ENCODE peak calls at places on chromosomes 4 and X, in eight cellular contexts. A, O, S, D, V, T, I and U are unnamed samples.

GRCh38 chr4:155271557-155271956 is 63.1 kb downstream of the NPY2R start:
- DNase-seq in O (no peak), T (no peak), V (no peak), S (no peak), A (peak), D (peak), I (no peak), U (no peak)

GRCh38 chr4:123127218-123127617 is 204.8 kb upstream of the NUDT6 start:
- DNase-seq in A (peak), D (peak), O (no peak), V (no peak), T (no peak), I (no peak), S (no peak), U (no peak)

GRCh38 chr4:26120098-26120795 is 200.6 kb upstream of the RBPJ start:
- DNase-seq in I (no peak), T (no peak), O (no peak), S (no peak), V (no peak), A (no peak), D (no peak), U (no peak)

GRCh38 chr4:68864438-68865177 is 48.8 kb downstream of the UGT2B10 start:
- DNase-seq in V (no peak), T (no peak), S (peak), D (no peak), O (no peak), A (no peak), I (no peak), U (peak)

GRCh38 chrX:52363247-52363883 is 5.5 kb upstream of the XAGE2 start:
- DNase-seq in V (no peak), D (no peak), I (no peak), T (no peak), A (peak), S (no peak), O (no peak), U (no peak)

GRCh38 chr4:1639299-1639868 is 44.7 kb downstream of the FAM53A start:
- DNase-seq in A (no peak), V (no peak), S (no peak), D (no peak), O (no peak), I (no peak), T (no peak), U (no peak)

GRCh38 chrX:44314259-44314734 is 29.2 kb downstream of the EFHC2 start:
- DNase-seq in S (no peak), O (no peak), A (peak), V (no peak), I (peak), D (no peak), T (no peak), U (no peak)

GRCh38 chrX:17750436-17750835 is 13.1 kb downstream of the SCML1 start:
- DNase-seq in V (no peak), O (no peak), A (peak), T (no peak), I (no peak), S (no peak), D (no peak), U (no peak)

GRCh38 chr4:113113151-113113550 is 63.7 kb downstream of the ANK2 start:
- DNase-seq in V (no peak), A (no peak), S (no peak), I (no peak), T (no peak), D (no peak), O (no peak), U (no peak)

GRCh38 chr4:147969573-147969972 is 237.7 kb downstream of the ARHGAP10 start:
- DNase-seq in D (no peak), I (no peak), V (no peak), A (no peak), S (no peak), T (no peak), O (no peak), U (no peak)

GRCh38 chr4:11765849-11766453 is 337.3 kb upstream of the HS3ST1 start:
- DNase-seq in A (peak), T (no peak), O (no peak), S (no peak), D (peak), I (no peak), V (peak), U (no peak)

GRCh38 chrX:103734125-103734760 is 23.5 kb downstream of the TMEM31 start:
- DNase-seq in A (peak), D (no peak), O (no peak), T (no peak), I (no peak), S (no peak), V (peak), U (no peak)

GRCh38 chr4:184649971-184650855 is 675 bp downstream of the PRIMPOL start:
- DNase-seq in O (no peak), I (peak), A (peak), S (no peak), T (peak), V (peak), D (peak), U (no peak)

GRCh38 chr4:71171592-71171991 is 167.2 kb upstream of the SLC4A4 start:
- DNase-seq in S (no peak), T (no peak), I (no peak), A (no peak), D (no peak), V (no peak), O (no peak), U (no peak)

GRCh38 chrX:47633671-47634590 is 4.2 kb upstream of the CFP start:
- DNase-seq in A (no peak), T (no peak), S (no peak), D (no peak), O (no peak), V (no peak), I (no peak), U (no peak)

GRCh38 chrX:102712216-102712966 is at the start of gene GPRASP2:
- DNase-seq in I (peak), V (peak), O (peak), D (peak), S (peak), A (peak), T (no peak), U (peak)

GRCh38 chr4:25815586-25815985 is 47.2 kb downstream of the SEL1L3 start:
- DNase-seq in S (no peak), D (no peak), A (no peak), V (no peak), O (no peak), T (no peak), I (no peak), U (no peak)

GRCh38 chr4:150216725-150217124 is 138.5 kb downstream of the DCLK2 start:
- DNase-seq in S (no peak), V (no peak), A (no peak), T (no peak), D (no peak), O (no peak), I (no peak), U (no peak)

GRCh38 chr4:186979966-186980745 is 256.5 kb upstream of the FAT1 start:
- DNase-seq in I (no peak), O (no peak), V (no peak), A (no peak), T (no peak), S (no peak), D (peak), U (no peak)